ENCODE peak calls at places on chromosomes 4 and X, in six cellular contexts. V, L, F, D, I and U are unnamed samples.

GRCh38 chr4:132710971-132711370 is 438.1 kb upstream of the PCDH10 start:
- DNase-seq in V (no peak), L (no peak), F (no peak), D (no peak), I (no peak), U (no peak)

GRCh38 chr4:183563874-183564273 is 59.0 kb downstream of the ING2 start:
- DNase-seq in V (no peak), L (no peak), F (no peak), D (no peak), I (no peak), U (no peak)

GRCh38 chr4:119490335-119490734 is 138.3 kb downstream of the PDE5A start:
- DNase-seq in V (no peak), L (peak; percentile 32), F (no peak), D (no peak), I (no peak), U (no peak)

GRCh38 chr4:7153711-7154110 is 38.6 kb upstream of the SORCS2 start:
- DNase-seq in V (no peak), L (no peak), F (no peak), D (no peak), I (no peak), U (no peak)

GRCh38 chrX:39983715-39984114 is 114.0 kb downstream of the BCOR start:
- DNase-seq in V (no peak), L (no peak), F (no peak), D (no peak), I (no peak), U (no peak)

GRCh38 chr4:45294464-45294863 is 568.1 kb upstream of the GNPDA2 start:
- DNase-seq in V (no peak), L (no peak), F (no peak), D (no peak), I (no peak), U (no peak)

GRCh38 chrX:35726176-35726575 is 72.0 kb upstream of the MAGEB16 start:
- DNase-seq in V (no peak), L (peak; percentile 10), F (no peak), D (no peak), I (no peak), U (no peak)

GRCh38 chrX:19611636-19612376 is 96.5 kb upstream of the MAP3K15 start:
- DNase-seq in V (no peak), L (peak; percentile 34), F (no peak), D (no peak), I (no peak), U (no peak)

GRCh38 chr4:47642985-47643745 is 158.1 kb downstream of the ATP10D start:
- DNase-seq in V (no peak), L (no peak), F (no peak), D (no peak), I (no peak), U (no peak)

GRCh38 chrX:151789179-151789800 is 54.7 kb downstream of the CNGA2 start:
- DNase-seq in V (no peak), L (no peak), F (peak; percentile 24), D (peak; percentile 60), I (no peak), U (no peak)

GRCh38 chr4:179624768-179625181 is 2182.5 kb upstream of the AGA start:
- DNase-seq in V (no peak), L (no peak), F (no peak), D (no peak), I (no peak), U (no peak)

GRCh38 chrX:103817502-103817901 is 14.6 kb downstream of the RAB9B start:
- DNase-seq in V (no peak), L (peak; percentile 71), F (peak; percentile 25), D (peak; percentile 2), I (no peak), U (no peak)

GRCh38 chr4:53863163-53863562 is 201.2 kb downstream of the CHIC2 start:
- DNase-seq in V (no peak), L (no peak), F (no peak), D (peak; percentile 4), I (no peak), U (no peak)

GRCh38 chr4:21413807-21414370 is 534.7 kb downstream of the KCNIP4 start:
- DNase-seq in V (no peak), L (no peak), F (no peak), D (no peak), I (no peak), U (no peak)

GRCh38 chr4:179225594-179225993 is 1783.4 kb upstream of the AGA start:
- DNase-seq in V (no peak), L (no peak), F (no peak), D (no peak), I (no peak), U (no peak)

GRCh38 chrX:147838465-147839131 is 73.1 kb upstream of the FMR1 start:
- DNase-seq in V (no peak), L (peak; percentile 1), F (no peak), D (no peak), I (no peak), U (no peak)
- TF ChIP-seq CTCF in V (peak; percentile 19), L (peak; percentile 70), F (no peak), D (no peak), I (peak; percentile 31), U (no peak)

DNA sequence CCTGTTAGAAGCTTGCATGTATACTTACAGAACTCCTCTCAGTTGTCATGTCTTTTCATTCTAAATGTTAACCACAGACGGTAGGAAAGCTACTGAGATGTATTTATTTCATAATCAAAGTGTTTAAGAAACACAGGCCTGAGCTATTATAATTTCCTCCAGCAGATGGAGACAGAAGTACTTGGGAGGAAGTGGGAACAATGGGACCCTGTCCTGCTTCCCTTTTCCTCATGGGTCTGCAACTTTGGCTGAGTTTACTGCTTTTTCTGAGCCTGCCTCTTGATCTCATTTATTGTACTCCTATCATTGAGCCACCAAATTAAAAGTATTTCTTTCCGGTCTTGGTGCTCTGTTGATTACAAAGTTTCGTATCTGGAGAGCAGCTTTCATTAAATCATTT is 67.7 kb upstream of the SPANXN2 start:
- DNase-seq in V (no peak), L (peak; percentile 9), F (no peak), D (no peak), I (no peak), U (no peak)
- TF ChIP-seq CTCF in V (no peak), L (peak; percentile 67), F (peak; percentile 9), D (peak; percentile 44), I (no peak), U (no peak)

DNA sequence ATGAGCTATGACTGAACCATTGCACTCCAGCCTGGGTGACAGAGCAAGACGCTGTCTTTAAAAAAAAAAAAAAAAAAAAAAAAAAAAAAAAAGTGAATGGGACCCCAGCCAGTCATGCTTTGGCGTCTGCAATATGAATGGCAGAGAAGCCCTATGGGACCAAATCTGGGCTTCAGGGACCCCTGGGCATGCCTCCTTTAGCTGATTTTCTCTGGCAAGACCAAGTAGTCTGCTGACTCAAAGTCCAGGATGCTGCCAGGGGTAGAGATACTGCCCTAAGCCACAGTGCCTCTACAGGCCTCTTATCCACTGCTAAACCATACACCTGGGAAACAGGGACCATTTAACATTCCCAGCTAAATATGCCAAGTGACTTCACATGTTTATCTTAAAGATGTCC is 6.0 kb downstream of the RPS4X start:
- DNase-seq in V (no peak), L (no peak), F (no peak), D (no peak), I (no peak), U (no peak)
- TF ChIP-seq CTCF in V (no peak), L (no peak), F (no peak), D (no peak), I (no peak), U (no peak)

DNA sequence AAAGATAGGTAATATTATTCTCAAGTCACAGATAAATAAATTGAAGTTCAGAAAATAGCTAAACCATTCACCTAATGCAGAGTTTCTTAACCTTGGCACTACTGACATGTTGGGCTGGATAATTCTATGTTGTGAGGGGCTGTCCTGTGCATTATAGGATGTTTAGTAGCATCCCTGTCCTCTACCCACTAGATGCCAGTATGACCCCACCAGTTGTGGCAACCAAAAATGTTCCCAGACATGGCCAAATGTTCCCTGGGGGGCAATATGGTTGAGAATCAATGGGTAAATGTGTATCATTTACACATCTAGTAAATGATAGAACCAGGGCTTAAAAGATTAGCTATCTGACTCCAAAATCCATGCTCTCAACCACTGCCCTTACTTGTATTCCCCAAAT is 140.9 kb downstream of the COL4A6 start:
- DNase-seq in V (no peak), L (no peak), F (no peak), D (no peak), I (no peak), U (no peak)
- TF ChIP-seq CTCF in V (no peak), L (no peak), F (no peak), D (peak; percentile 10), I (no peak), U (no peak)

DNA sequence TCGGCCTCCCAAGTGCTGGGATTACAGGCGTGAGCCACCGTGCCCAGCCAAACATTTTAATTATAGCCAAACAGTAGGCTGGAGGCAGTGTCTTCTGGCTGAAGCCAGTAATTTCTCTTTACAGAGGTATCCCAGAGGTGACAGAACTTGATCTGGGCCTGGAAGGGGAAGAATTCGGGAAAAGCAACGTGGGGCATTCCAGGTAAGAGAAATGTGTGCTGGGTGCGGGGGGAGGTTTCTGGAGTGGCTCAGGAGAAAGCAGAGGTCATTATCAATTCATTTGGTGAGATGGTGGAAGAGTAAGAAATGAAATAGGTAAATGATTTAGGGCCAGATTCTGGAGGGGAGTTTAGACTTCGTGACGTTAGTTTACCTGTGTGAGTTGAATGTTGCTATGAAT is 2.4 kb downstream of the PRIMPOL start:
- DNase-seq in V (no peak), L (no peak), F (no peak), D (no peak), I (no peak), U (no peak)
- TF ChIP-seq CTCF in V (no peak), L (no peak), F (no peak), D (no peak), I (no peak), U (no peak)

GRCh38 chr4:73161527-73162185 is 92.1 kb upstream of the COX18 start:
- DNase-seq in V (no peak), L (no peak), F (no peak), D (no peak), I (no peak), U (no peak)
- TF ChIP-seq CTCF in V (no peak), L (no peak), F (no peak), D (no peak), I (no peak), U (no peak)

DNA sequence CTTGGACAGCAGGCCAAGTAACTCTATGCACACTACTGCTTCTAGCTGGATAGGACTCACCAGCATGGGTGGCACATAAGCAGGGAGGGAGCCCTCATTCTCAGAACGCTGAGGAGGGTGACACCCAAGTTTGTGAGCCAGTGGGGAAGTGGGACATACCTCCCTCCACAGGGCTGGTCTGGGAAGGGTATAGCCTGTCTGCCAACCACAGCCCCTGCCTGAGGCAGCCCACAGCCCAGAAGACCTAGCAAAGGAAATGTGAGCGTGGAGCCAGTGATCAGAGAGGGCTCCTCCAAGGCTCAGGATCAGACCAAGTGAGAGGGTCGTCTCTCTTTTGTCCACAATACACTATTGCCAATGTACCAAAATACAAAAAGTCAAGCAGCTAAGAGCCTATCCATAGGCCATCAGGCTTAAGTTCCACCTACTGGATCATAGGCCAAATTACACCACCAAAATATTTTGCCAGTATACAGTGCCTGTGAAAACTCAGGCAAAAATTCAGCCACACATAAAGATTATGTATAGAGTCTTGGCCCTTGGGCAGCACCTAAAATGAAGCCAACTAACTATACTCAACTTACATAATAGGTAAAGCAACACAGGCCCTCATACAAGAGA is 1203.1 kb downstream of the PCDH18 start:
- DNase-seq in V (no peak), L (no peak), F (no peak), D (no peak), I (no peak), U (no peak)
- TF ChIP-seq CTCF in V (no peak), L (no peak), F (no peak), D (no peak), I (no peak), U (no peak)